ENCODE peak calls at places on chromosomes 11 and 22, in five cellular contexts. One of them, this sample, is unnamed.
A peak's percentile ranks its signal among the peaks of the same experiment; 100 is the strongest.

GRCh38 chr11:7637447-7638157 is 35.7 kb downstream of the CYB5R2 start:
- DNase-seq in cardiac muscle cell: peak; percentile 95
- DNase-seq in GM06990: no peak
- DNase-seq in mammary epithelial cell: peak; percentile 58
- DNase-seq in tibial artery: peak; percentile 74
- DNase-seq in this sample: no peak

GRCh38 chr11:66155387-66156073 is 85.5 kb downstream of the PACS1 start:
- DNase-seq in cardiac muscle cell: no peak
- DNase-seq in GM06990: no peak
- DNase-seq in mammary epithelial cell: no peak
- DNase-seq in tibial artery: no peak
- DNase-seq in this sample: no peak

GRCh38 chr11:61742391-61742790 is 10.0 kb upstream of the MYRF start:
- DNase-seq in cardiac muscle cell: no peak
- DNase-seq in GM06990: no peak
- DNase-seq in mammary epithelial cell: no peak
- DNase-seq in tibial artery: peak; percentile 31
- DNase-seq in this sample: no peak

GRCh38 chr11:122406466-122406865 is 249.1 kb upstream of the UBASH3B start:
- DNase-seq in cardiac muscle cell: no peak
- DNase-seq in GM06990: no peak
- DNase-seq in mammary epithelial cell: no peak
- DNase-seq in tibial artery: no peak
- DNase-seq in this sample: no peak

GRCh38 chr11:133918606-133919260 is 38.0 kb downstream of the IGSF9B start:
- DNase-seq in cardiac muscle cell: no peak
- DNase-seq in GM06990: no peak
- DNase-seq in mammary epithelial cell: no peak
- DNase-seq in tibial artery: no peak
- DNase-seq in this sample: no peak

GRCh38 chr22:17431179-17431578 is 61.9 kb downstream of the CECR2 start:
- DNase-seq in cardiac muscle cell: no peak
- DNase-seq in GM06990: no peak
- DNase-seq in mammary epithelial cell: peak; percentile 54
- DNase-seq in tibial artery: no peak
- DNase-seq in this sample: no peak

GRCh38 chr11:117604349-117604995 is 192.5 kb downstream of the DSCAML1 start:
- DNase-seq in cardiac muscle cell: no peak
- DNase-seq in GM06990: no peak
- DNase-seq in mammary epithelial cell: no peak
- DNase-seq in tibial artery: no peak
- DNase-seq in this sample: no peak

GRCh38 chr11:130217632-130218031 is 58.0 kb downstream of the ST14 start:
- DNase-seq in cardiac muscle cell: no peak
- DNase-seq in GM06990: no peak
- DNase-seq in mammary epithelial cell: no peak
- DNase-seq in tibial artery: no peak
- DNase-seq in this sample: no peak

GRCh38 chr11:118618115-118618990 is 10.9 kb downstream of the PHLDB1 start:
- DNase-seq in cardiac muscle cell: peak; percentile 94
- DNase-seq in GM06990: no peak
- DNase-seq in mammary epithelial cell: peak; percentile 40
- DNase-seq in tibial artery: peak; percentile 83
- DNase-seq in this sample: no peak

GRCh38 chr11:61075891-61076290 is 26.4 kb upstream of the CD5 start:
- DNase-seq in cardiac muscle cell: peak; percentile 77
- DNase-seq in GM06990: no peak
- DNase-seq in mammary epithelial cell: peak; percentile 17
- DNase-seq in tibial artery: no peak
- DNase-seq in this sample: peak; percentile 41

GRCh38 chr11:110762596-110762995 is 50.4 kb upstream of the ARHGAP20 start:
- DNase-seq in cardiac muscle cell: no peak
- DNase-seq in GM06990: no peak
- DNase-seq in mammary epithelial cell: no peak
- DNase-seq in tibial artery: no peak
- DNase-seq in this sample: no peak

GRCh38 chr11:69828971-69829344 is 9.7 kb upstream of the FGF3 start:
- DNase-seq in cardiac muscle cell: no peak
- DNase-seq in GM06990: no peak
- DNase-seq in mammary epithelial cell: no peak
- DNase-seq in tibial artery: no peak
- DNase-seq in this sample: no peak

GRCh38 chr11:68610452-68611116 is 73.8 kb upstream of the GAL start:
- DNase-seq in cardiac muscle cell: peak; percentile 40
- DNase-seq in GM06990: no peak
- DNase-seq in mammary epithelial cell: no peak
- DNase-seq in tibial artery: no peak
- DNase-seq in this sample: no peak

GRCh38 chr11:23555085-23555484 is 694.8 kb upstream of the CCDC179 start:
- DNase-seq in cardiac muscle cell: peak; percentile 9
- DNase-seq in GM06990: no peak
- DNase-seq in mammary epithelial cell: no peak
- DNase-seq in tibial artery: no peak
- DNase-seq in this sample: no peak

GRCh38 chr11:107157146-107157808 is 139.0 kb upstream of the GUCY1A2 start:
- DNase-seq in cardiac muscle cell: no peak
- DNase-seq in GM06990: no peak
- DNase-seq in mammary epithelial cell: no peak
- DNase-seq in tibial artery: no peak
- DNase-seq in this sample: no peak

GRCh38 chr11:35911616-35912165 is 32.2 kb upstream of the LDLRAD3 start:
- DNase-seq in cardiac muscle cell: peak; percentile 42
- DNase-seq in GM06990: no peak
- DNase-seq in mammary epithelial cell: no peak
- DNase-seq in tibial artery: no peak
- DNase-seq in this sample: no peak

DNA sequence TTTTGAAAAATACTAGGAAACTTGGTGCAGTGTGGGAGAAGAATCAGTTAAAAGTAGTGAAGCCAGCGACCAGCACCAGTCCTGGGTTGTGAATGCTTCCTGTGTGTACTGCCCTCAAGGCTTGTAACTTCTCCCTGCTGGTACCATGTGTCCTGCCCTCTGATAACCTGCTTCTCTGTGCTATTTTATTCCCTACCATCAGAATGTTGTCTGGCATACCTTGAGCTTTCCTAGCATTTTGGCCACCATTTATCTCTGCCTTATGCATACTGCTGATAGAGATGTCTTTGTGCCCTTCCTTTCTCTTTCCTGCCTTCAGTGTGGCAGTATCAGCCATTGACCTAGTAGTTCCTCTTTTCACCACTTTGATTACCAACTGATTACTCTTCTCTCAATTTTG is 2.0 kb downstream of the GTF2H1 start:
- DNase-seq in cardiac muscle cell: no peak
- DNase-seq in GM06990: no peak
- DNase-seq in mammary epithelial cell: no peak
- DNase-seq in tibial artery: no peak
- DNase-seq in this sample: no peak
- H3K4me3 ChIP-seq in cardiac muscle cell: no peak overlapping the region
- H3K4me3 ChIP-seq in GM06990: peak overlapping the region; percentile 91
- H3K4me3 ChIP-seq in mammary epithelial cell: peak overlapping the region; percentile 78
- H3K4me3 ChIP-seq in tibial artery: peak overlapping the region; percentile 91
- H3K4me3 ChIP-seq in this sample: peak overlapping the region; percentile 15

DNA sequence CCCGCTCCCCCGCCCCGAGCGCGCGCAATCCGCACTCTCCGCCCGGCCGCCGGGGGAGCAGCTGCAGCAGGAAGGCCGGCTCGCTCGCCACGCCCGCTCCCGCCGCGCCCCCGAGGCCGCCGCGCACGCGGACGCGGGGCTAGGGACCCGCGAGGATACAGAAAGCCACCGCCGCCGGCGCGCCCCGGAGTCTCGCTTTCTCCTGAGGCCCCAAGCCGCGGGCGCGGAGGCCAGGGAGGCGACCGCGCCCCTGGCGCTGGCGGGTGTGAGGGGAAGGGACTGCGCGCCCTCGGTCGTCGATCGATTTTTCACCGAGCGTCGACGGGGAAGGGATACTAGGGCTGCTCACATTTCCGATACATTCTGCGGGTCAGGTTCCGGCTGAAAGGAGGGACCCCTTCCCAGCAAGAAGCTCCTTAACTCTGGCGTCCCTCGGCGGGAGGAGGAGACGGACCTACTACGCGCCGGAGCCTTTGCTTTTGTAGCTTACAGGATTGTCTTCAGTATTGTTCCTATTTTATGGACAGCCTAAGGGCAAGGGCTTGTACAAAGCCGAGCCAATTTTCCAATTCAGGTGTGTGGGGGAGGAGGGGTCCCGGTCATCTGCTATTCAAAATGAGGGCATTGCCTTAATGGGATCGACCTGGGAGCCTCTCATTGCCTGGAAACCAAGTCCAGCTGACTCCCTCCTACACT is 416 bp upstream of the GAB2 start:
- DNase-seq in cardiac muscle cell: peak; percentile 87
- DNase-seq in GM06990: peak; percentile 88
- DNase-seq in mammary epithelial cell: peak; percentile 63
- DNase-seq in tibial artery: peak; percentile 79
- DNase-seq in this sample: no peak
- TF ChIP-seq CTCF in cardiac muscle cell: no peak
- TF ChIP-seq CTCF in GM06990: no peak
- TF ChIP-seq CTCF in mammary epithelial cell: no peak
- TF ChIP-seq CTCF in tibial artery: no peak
- TF ChIP-seq CTCF in this sample: no peak

DNA sequence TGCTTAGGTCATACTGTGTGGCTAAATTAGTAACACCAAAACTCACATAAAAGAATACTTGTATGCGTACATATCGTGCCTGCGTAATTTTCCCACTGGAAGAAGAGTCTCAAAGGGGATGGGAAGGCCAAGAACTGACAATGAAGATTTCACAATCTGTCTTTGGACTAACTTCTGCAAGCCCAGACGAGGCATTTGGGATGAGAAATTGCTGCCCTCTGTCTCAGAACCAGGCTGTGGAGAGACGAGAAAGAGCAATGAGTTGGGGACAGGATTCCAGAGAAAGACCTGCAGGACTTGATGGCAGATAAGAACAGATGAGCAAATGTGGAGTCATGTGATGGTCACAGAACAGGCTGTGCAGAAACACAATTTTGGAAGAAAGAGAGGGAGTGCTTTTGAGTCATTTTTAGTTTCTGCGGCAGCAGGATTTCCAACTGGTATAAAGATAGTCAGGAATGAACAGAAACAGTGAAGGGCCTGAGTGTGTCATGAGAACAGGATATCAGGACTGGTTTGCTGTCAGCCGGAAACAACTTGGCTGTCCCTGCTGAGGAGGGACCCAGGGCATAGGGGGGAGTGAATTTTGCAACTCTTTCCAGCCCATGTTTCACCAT is 82.7 kb upstream of the CTSC start:
- DNase-seq in cardiac muscle cell: peak; percentile 78
- DNase-seq in GM06990: no peak
- DNase-seq in mammary epithelial cell: peak; percentile 100
- DNase-seq in tibial artery: peak; percentile 37
- DNase-seq in this sample: no peak
- H3K4me3 ChIP-seq in cardiac muscle cell: no peak overlapping the region
- H3K4me3 ChIP-seq in GM06990: no peak overlapping the region
- H3K4me3 ChIP-seq in mammary epithelial cell: no peak overlapping the region
- H3K4me3 ChIP-seq in tibial artery: no peak overlapping the region
- H3K4me3 ChIP-seq in this sample: no peak overlapping the region

GRCh38 chr22:37510046-37510445 is 9.2 kb downstream of the CARD10 start:
- DNase-seq in cardiac muscle cell: no peak
- DNase-seq in GM06990: no peak
- DNase-seq in mammary epithelial cell: no peak
- DNase-seq in tibial artery: no peak
- DNase-seq in this sample: no peak

GRCh38 chr22:37509026-37509886 is 10.0 kb downstream of the CARD10 start:
- DNase-seq in cardiac muscle cell: no peak
- DNase-seq in GM06990: no peak
- DNase-seq in mammary epithelial cell: no peak
- DNase-seq in tibial artery: no peak
- DNase-seq in this sample: no peak

GRCh38 chr22:37505989-37506388 is 13.2 kb downstream of the CARD10 start:
- DNase-seq in cardiac muscle cell: no peak
- DNase-seq in GM06990: no peak
- DNase-seq in mammary epithelial cell: no peak
- DNase-seq in tibial artery: no peak
- DNase-seq in this sample: no peak

GRCh38 chr22:37507731-37508130 is 11.5 kb downstream of the CARD10 start:
- DNase-seq in cardiac muscle cell: no peak
- DNase-seq in GM06990: no peak
- DNase-seq in mammary epithelial cell: no peak
- DNase-seq in tibial artery: no peak
- DNase-seq in this sample: no peak

DNA sequence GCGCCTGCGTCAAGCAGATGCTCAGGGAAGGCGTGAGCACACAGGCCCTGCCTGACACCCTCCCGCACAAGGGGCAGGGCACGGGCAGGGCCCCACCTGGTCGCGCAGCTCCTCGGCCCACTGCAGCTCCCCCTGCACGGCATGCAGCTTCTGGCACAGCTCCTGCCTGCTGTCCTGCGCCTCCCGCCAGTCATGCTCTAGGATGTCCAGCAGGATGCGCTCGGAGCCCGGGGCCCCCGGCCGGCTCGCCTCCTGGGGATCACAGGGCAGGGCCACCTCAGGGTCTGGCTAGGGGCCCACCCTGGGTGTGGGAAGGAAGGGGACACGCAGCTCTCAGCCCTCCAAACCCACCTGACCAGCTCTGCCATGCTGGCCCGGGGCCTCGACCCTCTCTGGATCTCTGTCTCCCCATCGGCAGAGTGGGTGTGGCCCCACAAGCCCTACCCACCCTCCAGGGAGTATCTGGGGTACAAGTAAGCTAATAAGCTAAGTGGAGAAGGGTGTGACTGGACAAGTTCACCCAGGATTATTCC is 10.7 kb downstream of the CARD10 start:
- DNase-seq in cardiac muscle cell: no peak
- DNase-seq in GM06990: no peak
- DNase-seq in mammary epithelial cell: no peak
- DNase-seq in tibial artery: no peak
- DNase-seq in this sample: no peak
- TF ChIP-seq CTCF in cardiac muscle cell: no peak
- TF ChIP-seq CTCF in GM06990: no peak
- TF ChIP-seq CTCF in mammary epithelial cell: no peak
- TF ChIP-seq CTCF in tibial artery: no peak
- TF ChIP-seq CTCF in this sample: no peak

DNA sequence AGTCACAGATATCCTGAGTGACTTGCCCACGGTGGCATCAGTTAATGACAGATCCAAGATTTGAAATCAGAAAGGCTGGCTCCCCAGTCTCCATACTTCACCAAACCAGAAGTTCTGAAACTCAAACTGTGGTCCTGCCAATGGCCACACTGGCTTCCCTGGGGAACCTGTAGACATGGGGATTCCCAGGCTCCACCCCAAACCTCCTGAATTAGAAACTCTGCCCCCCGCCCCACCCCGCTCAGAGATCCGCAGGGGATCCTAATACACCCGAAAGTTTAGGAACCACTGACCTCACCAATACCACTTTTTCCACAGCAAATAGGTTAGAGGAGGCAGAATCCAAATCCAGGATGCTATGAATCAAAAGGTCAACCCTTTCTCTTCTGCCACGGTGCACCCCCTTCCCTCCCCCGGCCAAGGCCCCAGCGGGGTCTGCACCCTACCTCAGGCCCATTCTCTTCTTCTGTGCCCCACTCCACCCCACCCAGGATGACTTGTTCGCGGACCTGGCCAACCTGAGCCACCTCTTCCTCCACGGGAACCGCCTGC is 15.4 kb downstream of the RTN4RL2 start:
- DNase-seq in cardiac muscle cell: no peak
- DNase-seq in GM06990: no peak
- DNase-seq in mammary epithelial cell: no peak
- DNase-seq in tibial artery: no peak
- DNase-seq in this sample: no peak
- H3K4me3 ChIP-seq in cardiac muscle cell: no peak overlapping the region
- H3K4me3 ChIP-seq in GM06990: no peak overlapping the region
- H3K4me3 ChIP-seq in mammary epithelial cell: no peak overlapping the region
- H3K4me3 ChIP-seq in tibial artery: peak overlapping the region; percentile 52
- H3K4me3 ChIP-seq in this sample: no peak overlapping the region